ENCODE peak calls at places on chromosomes 5 and 9, in nine cellular contexts. V is spleen, H is H54, E is A549, A is stomach, Q is suprapubic skin, M is HCT116, T is GM12891, P is adrenal gland. X is an unnamed sample.

GRCh38 chr5:1136814-1137213 is 25.0 kb upstream of the SLC12A7 start:
- DNase-seq in V (no peak), H (no peak), E (no peak), A (no peak), Q (no peak), M (no peak), T (no peak), P (no peak), X (no peak)

GRCh38 chr5:35816881-35817521 is 39.7 kb upstream of the IL7R start:
- DNase-seq in V (no peak), H (no peak), E (no peak), A (no peak), Q (no peak), M (no peak), T (no peak), P (no peak), X (no peak)

GRCh38 chr9:36985769-36986547 is 48.1 kb downstream of the PAX5 start:
- DNase-seq in V (no peak), H (no peak), E (no peak), A (no peak), Q (no peak), M (no peak), T (no peak), P (no peak), X (no peak)

GRCh38 chr5:139792218-139792617 is 3.4 kb upstream of the PSD2 start:
- DNase-seq in V (no peak), H (no peak), E (no peak), A (no peak), Q (no peak), M (no peak), T (no peak), P (no peak), X (no peak)

GRCh38 chr5:158154226-158155005 is 295.5 kb upstream of the CLINT1 start:
- DNase-seq in V (no peak), H (no peak), E (peak), A (no peak), Q (peak), M (no peak), T (no peak), P (peak), X (peak)

GRCh38 chr5:94544031-94544650 is 74.3 kb downstream of the KIAA0825 start:
- DNase-seq in V (no peak), H (no peak), E (no peak), A (no peak), Q (no peak), M (no peak), T (no peak), P (no peak), X (no peak)

GRCh38 chr5:40841068-40841805 is at the start of gene CARD6:
- DNase-seq in V (no peak), H (peak), E (peak), A (no peak), Q (no peak), M (no peak), T (no peak), P (peak), X (no peak)

GRCh38 chr5:26942481-26942880 is 95.9 kb downstream of the CDH9 start:
- DNase-seq in V (no peak), H (peak), E (peak), A (no peak), Q (no peak), M (no peak), T (no peak), P (no peak), X (no peak)

GRCh38 chr9:126327016-126327749 is 554 bp downstream of the MVB12B start:
- DNase-seq in V (peak), H (peak), E (peak), A (no peak), Q (no peak), M (no peak), T (no peak), P (no peak), X (peak)

GRCh38 chr5:141716009-141716408 is 34.0 kb upstream of the ARAP3 start:
- DNase-seq in V (no peak), H (no peak), E (no peak), A (no peak), Q (no peak), M (no peak), T (no peak), P (no peak), X (no peak)

GRCh38 chr9:27125936-27126335 is 16.9 kb downstream of the TEK start:
- DNase-seq in V (no peak), H (no peak), E (no peak), A (no peak), Q (no peak), M (no peak), T (no peak), P (no peak), X (no peak)

GRCh38 chr5:11903121-11903613 is 1.1 kb downstream of the CTNND2 start:
- DNase-seq in V (no peak), H (no peak), E (no peak), A (no peak), Q (no peak), M (no peak), T (no peak), P (no peak), X (no peak)

GRCh38 chr9:127878001-127878651 is 651 bp upstream of the AK1 start:
- DNase-seq in V (no peak), H (no peak), E (no peak), A (no peak), Q (peak), M (no peak), T (no peak), P (no peak), X (no peak)

GRCh38 chr5:123125953-123126352 is 36.9 kb downstream of the PRDM6 start:
- DNase-seq in V (no peak), H (peak), E (peak), A (no peak), Q (no peak), M (no peak), T (no peak), P (no peak), X (no peak)

GRCh38 chr5:75051217-75051751 is 1.1 kb downstream of the GCNT4 start:
- DNase-seq in V (peak), H (no peak), E (no peak), A (peak), Q (no peak), M (no peak), T (no peak), P (no peak), X (no peak)

GRCh38 chr5:115194671-115195070 is 25.0 kb upstream of the TRIM36 start:
- DNase-seq in V (no peak), H (no peak), E (no peak), A (peak), Q (no peak), M (no peak), T (no peak), P (no peak), X (no peak)

GRCh38 chr5:157390179-157390923 is 69.7 kb upstream of the NIPAL4 start:
- DNase-seq in V (no peak), H (peak), E (peak), A (peak), Q (no peak), M (peak), T (no peak), P (peak), X (no peak)

GRCh38 chr5:168654225-168654624 is 75.1 kb upstream of the PANK3 start:
- DNase-seq in V (no peak), H (no peak), E (no peak), A (no peak), Q (no peak), M (no peak), T (no peak), P (no peak), X (no peak)

GRCh38 chr9:126510564-126510963 is 103.2 kb upstream of the LMX1B start:
- DNase-seq in V (peak), H (no peak), E (no peak), A (no peak), Q (peak), M (no peak), T (no peak), P (no peak), X (no peak)

GRCh38 chr9:4280605-4281004 is 19.3 kb downstream of the GLIS3 start:
- DNase-seq in V (no peak), H (no peak), E (no peak), A (no peak), Q (no peak), M (no peak), T (no peak), P (no peak), X (no peak)
- TF ChIP-seq POLR2A in V (no peak), H (no peak), E (no peak), A (no peak), Q (no peak), M (no peak), T (no peak), P (no peak), X (no peak)

DNA sequence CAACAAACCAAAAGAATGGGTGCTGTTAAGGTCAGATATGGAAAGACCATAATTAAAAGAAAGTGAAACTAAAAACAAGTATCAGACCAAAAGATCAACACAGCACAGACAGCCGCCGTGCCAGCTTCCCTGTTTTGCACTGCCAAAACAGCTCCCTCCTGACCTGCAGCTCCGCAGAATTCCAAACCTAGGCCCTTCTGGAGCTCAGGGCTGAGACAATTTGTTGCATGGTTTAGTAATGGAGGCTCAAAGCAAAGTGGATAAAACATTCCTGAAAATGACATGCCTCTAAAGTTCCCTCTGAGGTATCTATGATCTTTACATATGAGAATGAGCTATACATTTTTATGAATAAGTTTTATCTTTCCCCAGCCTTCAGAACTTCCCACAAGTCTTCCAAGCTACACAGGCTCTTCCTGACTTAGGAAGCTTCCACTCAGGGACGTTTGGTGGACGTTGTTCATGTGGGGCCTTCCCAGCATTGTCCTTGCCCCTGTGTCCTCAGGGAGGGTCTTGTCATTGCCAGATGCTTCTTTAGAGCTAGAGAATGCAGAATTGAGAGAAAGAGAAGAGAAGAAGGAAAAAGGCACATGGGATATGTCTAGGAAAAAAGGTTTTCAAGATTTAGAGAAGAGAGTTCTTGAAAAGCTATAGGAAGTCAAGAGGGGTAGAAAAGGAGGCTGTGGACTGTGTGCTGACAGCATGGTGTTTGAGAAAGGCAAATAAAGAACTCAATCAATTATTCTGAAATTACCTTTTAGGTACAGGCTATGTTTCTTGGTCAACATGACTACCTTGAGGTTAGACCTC is 28.4 kb upstream of the SSBP2 start:
- DNase-seq in V (peak), H (peak), E (no peak), A (peak), Q (peak), M (no peak), T (no peak), P (peak), X (peak)
- TF ChIP-seq POLR2A in V (no peak), H (no peak), E (no peak), A (no peak), Q (no peak), M (no peak), T (peak), P (no peak), X (no peak)

DNA sequence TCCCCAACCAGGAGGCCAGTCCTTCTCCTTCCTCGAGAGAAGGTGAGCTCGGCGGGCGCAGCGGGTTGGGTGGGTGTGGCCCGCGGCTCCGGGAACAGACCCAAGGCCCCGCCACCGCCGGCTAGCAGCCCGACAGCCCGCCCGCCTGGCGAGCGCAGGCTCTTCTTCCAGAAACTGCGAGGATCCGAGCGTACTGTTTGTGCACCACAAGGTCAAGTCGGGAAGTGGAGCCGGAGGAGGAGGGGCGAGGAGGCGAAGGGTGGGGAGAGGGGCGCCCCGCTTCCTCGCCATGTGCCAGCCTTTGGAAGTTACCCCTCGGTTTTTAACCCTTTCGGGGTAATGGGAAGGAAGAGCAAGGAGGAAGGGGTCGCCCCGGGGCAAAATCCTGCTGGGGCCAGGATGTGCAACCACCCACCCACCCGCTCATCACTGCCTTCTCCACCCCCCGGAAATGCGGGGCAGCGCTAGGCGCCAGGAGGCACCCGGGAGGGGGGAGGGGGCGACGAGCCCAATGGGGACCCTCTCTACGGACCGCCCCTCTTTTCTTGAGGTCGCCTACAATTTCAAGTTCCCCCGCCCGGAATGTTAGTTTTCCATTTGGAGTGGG is 1.1 kb upstream of the JADE2 start:
- DNase-seq in V (peak), H (peak), E (peak), A (peak), Q (peak), M (no peak), T (peak), P (peak), X (peak)
- TF ChIP-seq POLR2A in V (peak), H (peak), E (peak), A (no peak), Q (peak), M (peak), T (peak), P (peak), X (peak)

GRCh38 chr9:113416149-113416726 is 5.7 kb downstream of the C9orf43 start:
- DNase-seq in V (no peak), H (no peak), E (no peak), A (no peak), Q (no peak), M (no peak), T (peak), P (no peak), X (no peak)
- TF ChIP-seq POLR2A in V (no peak), H (no peak), E (no peak), A (no peak), Q (no peak), M (no peak), T (no peak), P (no peak), X (no peak)

DNA sequence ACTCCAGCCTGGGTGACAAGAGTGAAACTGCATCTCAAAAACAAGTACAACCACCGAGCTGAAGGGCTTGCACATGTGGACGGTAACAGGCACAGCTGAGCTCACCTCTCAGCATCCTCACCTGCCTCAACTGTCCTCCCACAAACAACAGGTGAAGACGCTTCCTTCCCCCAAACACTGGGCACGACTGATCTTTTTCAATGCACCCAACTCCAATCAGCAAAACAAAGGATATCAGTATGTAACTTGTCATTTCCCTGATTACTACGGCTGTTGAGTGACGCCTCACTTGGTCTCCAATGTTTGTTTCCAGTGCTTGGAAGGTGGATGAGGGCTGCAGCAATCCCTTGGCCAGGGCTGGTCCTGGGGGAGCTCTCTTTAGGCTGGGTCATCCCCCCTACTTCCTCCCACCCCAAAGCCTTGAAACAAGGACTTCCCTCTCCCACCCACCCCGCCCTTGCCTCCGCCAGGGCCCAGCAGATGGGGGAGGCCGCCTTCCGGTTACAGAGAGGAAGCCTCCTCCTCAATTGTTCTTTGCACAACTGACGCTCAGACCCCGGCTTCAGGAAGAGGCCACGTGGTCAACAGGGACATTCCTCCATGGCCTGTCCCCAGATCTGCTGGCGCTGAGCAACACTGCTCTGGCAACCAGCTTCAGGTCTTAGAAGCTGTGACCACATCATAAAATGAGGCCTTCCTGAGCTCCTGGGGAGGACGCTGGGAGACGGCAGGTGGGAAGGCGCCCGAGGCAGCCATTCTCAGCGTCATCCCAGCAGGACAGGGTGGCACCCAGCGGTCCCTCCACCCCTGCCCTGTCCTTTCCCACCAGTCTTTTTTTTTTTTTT is 5.9 kb downstream of the FAM78A start:
- DNase-seq in V (peak), H (no peak), E (no peak), A (peak), Q (no peak), M (no peak), T (no peak), P (peak), X (peak)
- TF ChIP-seq POLR2A in V (no peak), H (no peak), E (no peak), A (no peak), Q (no peak), M (no peak), T (no peak), P (no peak), X (peak)

DNA sequence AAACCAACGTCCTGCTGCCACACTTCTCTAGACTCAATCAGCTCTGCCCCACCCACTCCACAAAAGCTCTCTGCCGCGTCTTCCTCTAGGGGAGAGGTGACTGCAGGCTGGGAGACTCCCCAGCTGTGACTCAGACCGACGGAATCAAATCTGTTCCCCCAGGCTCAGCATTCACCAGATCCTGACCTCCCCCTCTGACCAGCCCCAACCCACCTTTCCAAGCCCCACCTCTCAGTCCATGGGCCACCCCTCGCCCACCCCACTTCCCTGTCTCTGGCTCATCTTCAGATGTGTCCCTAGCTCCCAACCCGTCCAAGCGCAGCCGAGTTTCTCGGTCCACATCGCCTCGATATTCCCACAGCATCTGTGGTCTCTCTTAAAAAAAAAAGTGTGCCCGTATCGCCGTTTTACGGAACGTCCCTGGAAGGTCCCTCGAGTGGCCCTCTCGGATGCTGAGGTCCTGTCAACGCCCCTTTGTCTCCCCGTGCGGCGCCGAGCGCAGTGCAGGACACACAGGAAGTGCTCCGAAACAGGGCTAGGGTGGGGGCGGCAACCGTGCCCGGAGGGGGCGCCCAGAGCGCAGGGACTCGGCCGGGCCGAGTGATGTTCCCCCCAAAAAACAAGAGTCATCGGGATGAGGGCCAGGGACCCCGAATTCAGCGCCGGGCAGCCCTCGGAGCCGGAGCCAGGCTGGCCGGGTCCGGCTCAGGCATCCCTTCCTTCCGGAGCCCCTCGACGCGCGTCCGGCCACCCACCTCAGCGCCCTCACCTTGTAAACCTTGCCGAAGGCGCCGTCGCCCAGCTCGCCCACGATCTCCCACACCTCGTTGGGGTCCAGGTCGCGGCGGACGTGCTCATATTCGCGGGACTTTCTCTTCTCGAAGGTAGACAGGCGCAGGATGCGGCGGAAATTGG is 649 bp downstream of the STK10 start:
- DNase-seq in V (peak), H (peak), E (peak), A (peak), Q (peak), M (peak), T (no peak), P (peak), X (no peak)
- TF ChIP-seq POLR2A in V (no peak), H (peak), E (peak), A (no peak), Q (peak), M (no peak), T (peak), P (no peak), X (no peak)

GRCh38 chr5:134113908-134114875 is at the start of gene TCF7:
- DNase-seq in V (peak), H (peak), E (peak), A (peak), Q (peak), M (peak), T (peak), P (peak), X (peak)
- TF ChIP-seq POLR2A in V (no peak), H (no peak), E (peak), A (no peak), Q (no peak), M (no peak), T (no peak), P (no peak), X (peak)